ENCODE peak calls at places on chromosomes 13 and 19, in six cellular contexts. A is OCI-LY7, R is cardiac fibroblast, Y is stomach, F is endothelial cell of umbilical vein, J is AG10803. X is an unnamed sample.
A peak's percentile ranks its signal among the peaks of the same experiment; 100 is the strongest.

GRCh38 chr19:6427131-6427530 is 2.5 kb upstream of the KHSRP start:
- DNase-seq in A (no peak), Y (no peak), J (no peak), F (no peak), R (no peak), X (no peak)

GRCh38 chr13:80113714-80114454 is 227.0 kb downstream of the SPRY2 start:
- DNase-seq in F (no peak), Y (no peak), J (no peak), R (no peak), A (no peak), X (no peak)

GRCh38 chr13:85170372-85170771 is 628.8 kb downstream of the SLITRK6 start:
- DNase-seq in A (no peak), Y (no peak), J (no peak), F (no peak), R (no peak), X (no peak)

GRCh38 chr13:110008816-110009215 is 222.4 kb upstream of the IRS2 start:
- DNase-seq in J (no peak), F (no peak), R (no peak), Y (no peak), A (no peak), X (no peak)

GRCh38 chr19:44304659-44305193 is at the start of gene ZNF235:
- DNase-seq in Y (peak; percentile 88), J (peak; percentile 97), R (peak; percentile 98), A (peak; percentile 92), F (peak; percentile 97), X (peak; percentile 74)

GRCh38 chr13:102911336-102911735 is 65.5 kb downstream of the ERCC5 start:
- DNase-seq in F (no peak), A (no peak), Y (no peak), J (no peak), R (no peak), X (no peak)

GRCh38 chr19:1522061-1522460 is 1.8 kb upstream of the PLK5 start:
- DNase-seq in A (no peak), F (no peak), J (no peak), Y (no peak), R (peak; percentile 38), X (no peak)

GRCh38 chr13:103547914-103548313 is 481.7 kb upstream of the SLC10A2 start:
- DNase-seq in R (no peak), Y (no peak), J (no peak), A (no peak), F (no peak), X (no peak)

GRCh38 chr19:18941628-18942354 is 774 bp upstream of the HOMER3 start:
- DNase-seq in J (no peak), R (no peak), A (no peak), F (no peak), Y (no peak), X (no peak)

GRCh38 chr13:112897603-112897955 is 71.4 kb upstream of the MCF2L start:
- DNase-seq in J (no peak), Y (no peak), F (no peak), A (no peak), R (no peak), X (no peak)

GRCh38 chr13:112894423-112894672 is 74.7 kb upstream of the MCF2L start:
- DNase-seq in A (no peak), J (no peak), R (no peak), F (no peak), Y (no peak), X (no peak)

GRCh38 chr13:112896736-112897602 is 72.0 kb upstream of the MCF2L start:
- DNase-seq in A (no peak), R (no peak), J (no peak), Y (no peak), F (no peak), X (no peak)

GRCh38 chr13:112894673-112895481 is 74.1 kb upstream of the MCF2L start:
- DNase-seq in Y (no peak), F (no peak), A (no peak), J (no peak), R (no peak), X (no peak)

GRCh38 chr13:112895521-112896465 is 73.2 kb upstream of the MCF2L start:
- DNase-seq in F (no peak), R (no peak), Y (no peak), J (no peak), A (no peak), X (no peak)
- H3K4me3 ChIP-seq in F (no peak overlapping the region), R (no peak overlapping the region), Y (peak overlapping the region; percentile 59), J (no peak overlapping the region), A (no peak overlapping the region), X (no peak overlapping the region)

GRCh38 chr19:10961073-10961762 is 388 bp downstream of the SMARCA4 start:
- DNase-seq in R (peak; percentile 30), A (peak; percentile 57), Y (peak; percentile 61), F (no peak), J (peak; percentile 20), X (no peak)

GRCh38 chr19:10962863-10963262 is 2.0 kb downstream of the SMARCA4 start:
- DNase-seq in R (no peak), Y (no peak), A (no peak), J (no peak), F (no peak), X (no peak)

GRCh38 chr19:10961763-10962536 is 1.1 kb downstream of the SMARCA4 start:
- DNase-seq in R (no peak), Y (no peak), F (peak; percentile 44), A (peak; percentile 61), J (no peak), X (no peak)

GRCh38 chr19:10963865-10964264 is 3.0 kb downstream of the SMARCA4 start:
- DNase-seq in R (no peak), A (no peak), Y (no peak), J (no peak), F (no peak), X (no peak)

GRCh38 chr19:10960314-10961072 is at the start of gene SMARCA4:
- DNase-seq in A (peak; percentile 99), F (peak; percentile 97), J (peak; percentile 94), Y (peak; percentile 99), R (peak; percentile 98), X (peak; percentile 98)
- H3K4me3 ChIP-seq in A (peak within 1 kb of the TSS; percentile 87), F (peak within 1 kb of the TSS; percentile 98), J (peak within 1 kb of the TSS; percentile 90), Y (peak within 1 kb of the TSS; percentile 90), R (peak within 1 kb of the TSS; percentile 85), X (peak within 1 kb of the TSS; percentile 100)

GRCh38 chr13:33722216-33722900 is 95.6 kb upstream of the RFC3 start:
- DNase-seq in Y (no peak), R (peak; percentile 30), A (no peak), J (peak; percentile 9), F (peak; percentile 39), X (no peak)
- H3K4me3 ChIP-seq in Y (no peak overlapping the region), R (no peak overlapping the region), A (no peak overlapping the region), J (no peak overlapping the region), F (no peak overlapping the region), X (peak overlapping the region; percentile 33)

DNA sequence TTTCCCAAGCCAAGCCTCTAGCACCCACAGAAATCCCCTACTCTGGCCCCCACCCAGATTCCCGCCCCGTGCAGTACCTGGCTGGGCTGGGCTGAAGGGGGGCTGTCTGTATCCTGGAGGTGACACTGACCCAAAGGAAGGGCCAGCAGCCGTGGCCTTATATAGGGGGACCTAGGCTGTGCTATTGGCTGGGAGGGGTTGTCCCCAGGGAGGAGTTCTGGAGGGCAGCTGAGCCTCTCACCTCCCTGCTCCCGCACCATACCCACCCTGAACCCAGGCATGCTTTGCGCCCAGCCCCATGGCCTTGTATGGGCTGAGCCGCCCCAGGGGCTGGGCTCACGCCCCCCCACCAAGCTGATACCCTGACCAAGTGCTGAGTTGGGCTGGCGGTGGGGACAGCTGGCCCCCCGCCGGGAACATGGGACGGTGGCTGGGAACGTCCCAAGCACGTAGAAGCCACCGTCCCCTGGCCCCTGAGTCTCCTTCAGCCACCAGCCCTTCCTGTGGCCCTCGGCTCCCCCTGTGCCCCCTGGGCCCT is at the start of gene CKM:
- DNase-seq in J (no peak), Y (no peak), A (no peak), F (no peak), R (no peak), X (no peak)
- H3K4me3 ChIP-seq in J (peak within 1 kb of the TSS; percentile 22), Y (peak within 1 kb of the TSS; percentile 37), A (no peak within 1 kb of the TSS), F (no peak within 1 kb of the TSS), R (peak within 1 kb of the TSS; percentile 35), X (peak within 1 kb of the TSS; percentile 44)

GRCh38 chr13:114132419-114133121 is at the start of gene RASA3:
- DNase-seq in Y (peak; percentile 82), R (peak; percentile 91), A (peak; percentile 60), J (peak; percentile 81), F (peak; percentile 76), X (no peak)

GRCh38 chr13:114136576-114136975 is 4.2 kb upstream of the RASA3 start:
- DNase-seq in Y (no peak), A (no peak), J (no peak), F (no peak), R (no peak), X (no peak)

GRCh38 chr13:114134111-114134943 is 1.9 kb upstream of the RASA3 start:
- DNase-seq in A (no peak), J (no peak), F (no peak), Y (no peak), R (no peak), X (no peak)

GRCh38 chr13:114134944-114135610 is 2.7 kb upstream of the RASA3 start:
- DNase-seq in R (no peak), Y (no peak), F (no peak), J (no peak), A (no peak), X (peak; percentile 52)

DNA sequence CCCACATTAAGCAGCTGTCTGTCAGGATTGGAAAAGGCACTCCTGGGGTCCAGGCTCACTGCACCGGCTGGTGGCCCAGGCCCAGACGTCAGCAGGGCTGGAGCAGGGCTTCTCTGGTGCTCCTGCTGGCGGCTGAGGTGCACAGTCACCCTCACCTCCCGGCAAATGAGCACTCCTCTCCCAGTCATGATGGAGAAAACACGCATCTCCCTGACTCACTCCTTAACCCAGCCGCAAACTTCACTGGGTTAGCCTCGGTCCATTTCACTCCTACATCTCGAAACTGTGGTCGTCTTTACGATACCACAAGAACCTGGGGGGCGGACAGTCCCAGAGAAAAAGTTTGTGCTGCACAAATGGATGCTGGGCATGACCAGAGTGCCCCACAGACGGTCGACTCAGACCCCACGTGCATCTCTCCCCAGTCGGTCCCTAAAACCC is 3.3 kb upstream of the RASA3 start:
- DNase-seq in J (no peak), F (no peak), A (no peak), Y (no peak), R (no peak), X (no peak)
- H3K4me3 ChIP-seq in J (no peak overlapping the region), F (no peak overlapping the region), A (no peak overlapping the region), Y (no peak overlapping the region), R (no peak overlapping the region), X (no peak overlapping the region)

GRCh38 chr19:54875506-54875905 is 1.5 kb downstream of the FCAR start:
- DNase-seq in F (no peak), R (no peak), A (peak; percentile 19), Y (no peak), J (no peak), X (no peak)
- H3K4me3 ChIP-seq in F (no peak overlapping the region), R (no peak overlapping the region), A (no peak overlapping the region), Y (no peak overlapping the region), J (no peak overlapping the region), X (no peak overlapping the region)